ENCODE peak calls at places on chromosomes 11 and 22, in five cellular contexts. P is T-helper 2 cell, H is SJSA1, D is COR-L47, R is immature natural killer cell. J is an unnamed sample.

GRCh38 chr11:64742087-64742939 is 1.6 kb downstream of the RASGRP2 start:
- DNase-seq in H (peak), P (no peak), R (no peak), D (no peak), J (no peak)

GRCh38 chr11:2409026-2409553 is 8.5 kb downstream of the TSSC4 start:
- DNase-seq in H (no peak), R (no peak), D (no peak), P (no peak), J (no peak)

GRCh38 chr11:69637956-69638871 is 2.7 kb upstream of the CCND1 start:
- DNase-seq in R (no peak), D (no peak), H (peak), P (no peak), J (no peak)

GRCh38 chr11:16182553-16182952 is 173.8 kb downstream of the SOX6 start:
- DNase-seq in R (no peak), P (no peak), D (no peak), H (no peak), J (no peak)

GRCh38 chr11:99973993-99974392 is 713.1 kb upstream of the ARHGAP42 start:
- DNase-seq in H (no peak), R (no peak), P (no peak), D (no peak), J (no peak)

GRCh38 chr11:75691804-75692203 is 23.0 kb upstream of the MAP6 start:
- DNase-seq in H (no peak), D (no peak), P (no peak), R (no peak), J (no peak)

GRCh38 chr11:69049490-69049867 is 747 bp downstream of the TPCN2 start:
- DNase-seq in H (no peak), R (no peak), P (no peak), D (no peak), J (no peak)

GRCh38 chr11:55655096-55655495 is 6.9 kb upstream of the OR4C6 start:
- DNase-seq in D (no peak), R (no peak), P (no peak), H (no peak), J (no peak)

GRCh38 chr22:24697671-24698082 is 76.8 kb downstream of the PIWIL3 start:
- DNase-seq in P (no peak), H (no peak), R (no peak), D (peak), J (no peak)

GRCh38 chr11:92711913-92712312 is 257.5 kb upstream of the MTNR1B start:
- DNase-seq in R (no peak), H (no peak), D (no peak), P (no peak), J (no peak)

GRCh38 chr11:72583616-72584292 is 90.5 kb downstream of the PDE2A start:
- DNase-seq in R (no peak), H (no peak), P (no peak), D (no peak), J (peak)

GRCh38 chr11:33699515-33700424 is 856 bp downstream of the C11orf91 start:
- DNase-seq in D (no peak), R (peak), H (no peak), P (no peak), J (no peak)

GRCh38 chr11:2211113-2211971 is 39.7 kb upstream of the TH start:
- DNase-seq in D (peak), H (no peak), P (no peak), R (no peak), J (no peak)

GRCh38 chr11:133840479-133840941 is 4.8 kb downstream of the SPATA19 start:
- DNase-seq in D (no peak), H (no peak), R (no peak), P (no peak), J (no peak)

GRCh38 chr11:45368697-45369096 is 82.6 kb upstream of the SYT13 start:
- DNase-seq in D (no peak), P (no peak), H (no peak), R (no peak), J (no peak)

GRCh38 chr11:66338276-66339162 is 2.3 kb upstream of the RIN1 start:
- DNase-seq in R (no peak), H (no peak), D (no peak), P (no peak), J (no peak)

GRCh38 chr11:128508785-128509518 is 78.4 kb downstream of the ETS1 start:
- DNase-seq in D (no peak), H (no peak), R (peak), P (no peak), J (no peak)

GRCh38 chr11:83957038-83957900 is 671.1 kb upstream of the CCDC90B start:
- DNase-seq in R (no peak), P (no peak), H (no peak), D (no peak), J (no peak)

GRCh38 chr22:27214691-27215090 is 557.3 kb downstream of the MIAT start:
- DNase-seq in D (no peak), H (no peak), R (no peak), P (no peak), J (no peak)

GRCh38 chr22:47804281-47804680 is 1041.8 kb downstream of the TBC1D22A start:
- DNase-seq in D (no peak), P (no peak), H (no peak), R (no peak), J (no peak)

GRCh38 chr22:36577019-36577418 is 48.1 kb upstream of the EIF3D start:
- DNase-seq in D (no peak), R (no peak), P (no peak), H (peak), J (no peak)

GRCh38 chr11:70614034-70614681 is 215.8 kb downstream of the CTTN start:
- DNase-seq in P (no peak), D (no peak), H (no peak), R (no peak), J (no peak)

GRCh38 chr22:34847072-34847471 is 218.9 kb upstream of the ISX start:
- DNase-seq in P (no peak), R (no peak), H (no peak), D (no peak), J (no peak)

GRCh38 chr11:128518493-128519207 is 68.7 kb downstream of the ETS1 start:
- DNase-seq in R (no peak), P (no peak), H (no peak), D (no peak), J (peak)

GRCh38 chr22:44453441-44454112 is 44.5 kb downstream of the RTL6 start:
- DNase-seq in R (no peak), D (no peak), H (no peak), P (no peak), J (no peak)

GRCh38 chr11:27514558-27514957 is 8.0 kb upstream of the LIN7C start:
- DNase-seq in D (no peak), H (no peak), R (no peak), P (no peak), J (no peak)

GRCh38 chr11:7612661-7613393 is 60.5 kb downstream of the CYB5R2 start:
- DNase-seq in D (no peak), R (no peak), H (peak), P (no peak), J (no peak)

GRCh38 chr11:78419327-78419726 is 1.7 kb upstream of the GAB2 start:
- DNase-seq in R (no peak), P (no peak), H (peak), D (no peak), J (no peak)

GRCh38 chr11:114295676-114296081 is 520 bp upstream of the NNMT start:
- DNase-seq in H (peak), P (no peak), D (no peak), R (no peak), J (no peak)

GRCh38 chr11:112962854-112963367 is 1.7 kb downstream of the NCAM1 start:
- DNase-seq in R (peak), P (no peak), D (peak), H (peak), J (no peak)